ENCODE peak calls at places on chromosome 3, in four cellular contexts. G is NCI-H2029, Y is endodermal cell, M is mucosa of gallbladder. A is an unnamed sample.

GRCh38 chr3:119313461-119313860 is 19.3 kb downstream of the ARHGAP31 start:
- DNase-seq in G (no peak), Y (no peak), M (no peak), A (no peak)

GRCh38 chr3:1717524-1717923 is 381.1 kb upstream of the CNTN4 start:
- DNase-seq in G (no peak), Y (no peak), M (no peak), A (no peak)

GRCh38 chr3:159855599-159856495 is 132.8 kb upstream of the IL12A start:
- DNase-seq in G (no peak), Y (no peak), M (no peak), A (no peak)

GRCh38 chr3:47578119-47578630 is 490 bp downstream of the CSPG5 start:
- DNase-seq in G (peak; percentile 28), Y (peak; percentile 89), M (no peak), A (peak; percentile 26)

GRCh38 chr3:152961323-152961722 is 126.4 kb downstream of the P2RY1 start:
- DNase-seq in G (no peak), Y (no peak), M (peak; percentile 75), A (peak; percentile 80)

GRCh38 chr3:21587894-21588293 is 163.1 kb downstream of the ZNF385D start:
- DNase-seq in G (no peak), Y (no peak), M (no peak), A (no peak)

GRCh38 chr3:172676208-172676920 is 34.5 kb downstream of the NCEH1 start:
- DNase-seq in G (no peak), Y (peak; percentile 58), M (no peak), A (no peak)

GRCh38 chr3:133040696-133041523 is 2.7 kb downstream of the TMEM108 start:
- DNase-seq in G (peak; percentile 68), Y (peak; percentile 95), M (peak; percentile 58), A (peak; percentile 92)

GRCh38 chr3:131217296-131217741 is 164.3 kb upstream of the NUDT16 start:
- DNase-seq in G (no peak), Y (no peak), M (no peak), A (peak; percentile 72)

GRCh38 chr3:148958681-148959080 is 32.7 kb upstream of the GYG1 start:
- DNase-seq in G (no peak), Y (no peak), M (no peak), A (no peak)

GRCh38 chr3:186639778-186640472 is at the start of gene FETUB:
- DNase-seq in G (no peak), Y (no peak), M (no peak), A (no peak)

GRCh38 chr3:147113293-147114045 is 292.9 kb downstream of the ZIC4 start:
- DNase-seq in G (no peak), Y (no peak), M (no peak), A (no peak)

GRCh38 chr3:171461087-171461917 is 1.1 kb upstream of the TNIK start:
- DNase-seq in G (peak; percentile 65), Y (no peak), M (peak; percentile 53), A (no peak)

A was measured in Calu3.